ENCODE peak calls at places on chromosomes 2 and 18, in eight cellular contexts. One of them, this sample, is unnamed.

GRCh38 chr2:51301376-51301775 is 269.4 kb upstream of the NRXN1 start:
- DNase-seq in neural progenitor cell: no peak
- DNase-seq in A549: no peak
- DNase-seq in GM23338: peak; percentile 5
- DNase-seq in endodermal cell: no peak
- DNase-seq in AG10803: no peak
- DNase-seq in uterus: no peak
- DNase-seq in fibroblast of lung: no peak
- DNase-seq in this sample: no peak

GRCh38 chr2:241184901-241185300 is 3.6 kb upstream of the ANO7 start:
- DNase-seq in neural progenitor cell: no peak
- DNase-seq in A549: no peak
- DNase-seq in GM23338: no peak
- DNase-seq in endodermal cell: no peak
- DNase-seq in AG10803: no peak
- DNase-seq in uterus: no peak
- DNase-seq in fibroblast of lung: no peak
- DNase-seq in this sample: peak; percentile 13

GRCh38 chr2:85589982-85590791 is 5.4 kb upstream of the RNF181 start:
- DNase-seq in neural progenitor cell: no peak
- DNase-seq in A549: no peak
- DNase-seq in GM23338: no peak
- DNase-seq in endodermal cell: no peak
- DNase-seq in AG10803: peak; percentile 98
- DNase-seq in uterus: no peak
- DNase-seq in fibroblast of lung: peak; percentile 73
- DNase-seq in this sample: peak; percentile 82

GRCh38 chr2:16628316-16628715 is 37.3 kb downstream of the CYRIA start:
- DNase-seq in neural progenitor cell: no peak
- DNase-seq in A549: no peak
- DNase-seq in GM23338: no peak
- DNase-seq in endodermal cell: no peak
- DNase-seq in AG10803: no peak
- DNase-seq in uterus: no peak
- DNase-seq in fibroblast of lung: no peak
- DNase-seq in this sample: no peak

GRCh38 chr2:108491848-108492247 is 42.4 kb upstream of the LIMS1 start:
- DNase-seq in neural progenitor cell: no peak
- DNase-seq in A549: no peak
- DNase-seq in GM23338: no peak
- DNase-seq in endodermal cell: no peak
- DNase-seq in AG10803: no peak
- DNase-seq in uterus: no peak
- DNase-seq in fibroblast of lung: no peak
- DNase-seq in this sample: no peak

GRCh38 chr18:30446605-30447004 is 595.9 kb downstream of the DSC3 start:
- DNase-seq in neural progenitor cell: peak; percentile 7
- DNase-seq in A549: no peak
- DNase-seq in GM23338: peak; percentile 2
- DNase-seq in endodermal cell: no peak
- DNase-seq in AG10803: no peak
- DNase-seq in uterus: no peak
- DNase-seq in fibroblast of lung: no peak
- DNase-seq in this sample: no peak

GRCh38 chr2:13488965-13489364 is 772.2 kb downstream of the TRIB2 start:
- DNase-seq in neural progenitor cell: no peak
- DNase-seq in A549: no peak
- DNase-seq in GM23338: no peak
- DNase-seq in endodermal cell: no peak
- DNase-seq in AG10803: no peak
- DNase-seq in uterus: no peak
- DNase-seq in fibroblast of lung: no peak
- DNase-seq in this sample: no peak

GRCh38 chr2:102895386-102895785 is 133.6 kb downstream of the TMEM182 start:
- DNase-seq in neural progenitor cell: no peak
- DNase-seq in A549: no peak
- DNase-seq in GM23338: peak; percentile 47
- DNase-seq in endodermal cell: peak; percentile 67
- DNase-seq in AG10803: no peak
- DNase-seq in uterus: no peak
- DNase-seq in fibroblast of lung: no peak
- DNase-seq in this sample: no peak

GRCh38 chr2:96245609-96246390 is 20.0 kb downstream of the TMEM127 start:
- DNase-seq in neural progenitor cell: no peak
- DNase-seq in A549: no peak
- DNase-seq in GM23338: no peak
- DNase-seq in endodermal cell: no peak
- DNase-seq in AG10803: no peak
- DNase-seq in uterus: no peak
- DNase-seq in fibroblast of lung: peak; percentile 39
- DNase-seq in this sample: peak; percentile 41

GRCh38 chr18:12944724-12945123 is 3.1 kb upstream of the SEH1L start:
- DNase-seq in neural progenitor cell: no peak
- DNase-seq in A549: no peak
- DNase-seq in GM23338: no peak
- DNase-seq in endodermal cell: no peak
- DNase-seq in AG10803: peak; percentile 65
- DNase-seq in uterus: no peak
- DNase-seq in fibroblast of lung: no peak
- DNase-seq in this sample: peak; percentile 10

GRCh38 chr2:220178991-220179695 is 551.7 kb downstream of the SLC4A3 start:
- DNase-seq in neural progenitor cell: no peak
- DNase-seq in A549: no peak
- DNase-seq in GM23338: no peak
- DNase-seq in endodermal cell: no peak
- DNase-seq in AG10803: no peak
- DNase-seq in uterus: no peak
- DNase-seq in fibroblast of lung: no peak
- DNase-seq in this sample: no peak

GRCh38 chr18:76518543-76519155 is 23.6 kb upstream of the ZNF516 start:
- DNase-seq in neural progenitor cell: peak; percentile 81
- DNase-seq in A549: no peak
- DNase-seq in GM23338: peak; percentile 74
- DNase-seq in endodermal cell: peak; percentile 85
- DNase-seq in AG10803: no peak
- DNase-seq in uterus: peak; percentile 72
- DNase-seq in fibroblast of lung: peak; percentile 55
- DNase-seq in this sample: peak; percentile 62

GRCh38 chr2:194087089-194087488 is 1569.9 kb upstream of the SLC39A10 start:
- DNase-seq in neural progenitor cell: no peak
- DNase-seq in A549: no peak
- DNase-seq in GM23338: no peak
- DNase-seq in endodermal cell: no peak
- DNase-seq in AG10803: no peak
- DNase-seq in uterus: no peak
- DNase-seq in fibroblast of lung: no peak
- DNase-seq in this sample: no peak

GRCh38 chr2:162030363-162030762 is 43.7 kb downstream of the DPP4 start:
- DNase-seq in neural progenitor cell: no peak
- DNase-seq in A549: no peak
- DNase-seq in GM23338: no peak
- DNase-seq in endodermal cell: no peak
- DNase-seq in AG10803: no peak
- DNase-seq in uterus: no peak
- DNase-seq in fibroblast of lung: no peak
- DNase-seq in this sample: no peak

GRCh38 chr18:45764000-45764686 is 40.2 kb downstream of the SLC14A1 start:
- DNase-seq in neural progenitor cell: no peak
- DNase-seq in A549: no peak
- DNase-seq in GM23338: no peak
- DNase-seq in endodermal cell: no peak
- DNase-seq in AG10803: no peak
- DNase-seq in uterus: no peak
- DNase-seq in fibroblast of lung: peak; percentile 28
- DNase-seq in this sample: peak; percentile 71

GRCh38 chr2:150676747-150677382 is 189.4 kb upstream of the RND3 start:
- DNase-seq in neural progenitor cell: no peak
- DNase-seq in A549: no peak
- DNase-seq in GM23338: no peak
- DNase-seq in endodermal cell: peak; percentile 53
- DNase-seq in AG10803: no peak
- DNase-seq in uterus: no peak
- DNase-seq in fibroblast of lung: no peak
- DNase-seq in this sample: no peak

GRCh38 chr2:241540391-241540765 is 18.2 kb upstream of the BOK start:
- DNase-seq in neural progenitor cell: no peak
- DNase-seq in A549: no peak
- DNase-seq in GM23338: no peak
- DNase-seq in endodermal cell: no peak
- DNase-seq in AG10803: no peak
- DNase-seq in uterus: no peak
- DNase-seq in fibroblast of lung: no peak
- DNase-seq in this sample: no peak

GRCh38 chr2:191927319-191927867 is 80.5 kb upstream of the CAVIN2 start:
- DNase-seq in neural progenitor cell: peak; percentile 27
- DNase-seq in A549: peak; percentile 41
- DNase-seq in GM23338: peak; percentile 18
- DNase-seq in endodermal cell: peak; percentile 43
- DNase-seq in AG10803: peak; percentile 88
- DNase-seq in uterus: peak; percentile 86
- DNase-seq in fibroblast of lung: peak; percentile 91
- DNase-seq in this sample: peak; percentile 87

GRCh38 chr2:234963785-234964615 is 12.2 kb downstream of the SH3BP4 start:
- DNase-seq in neural progenitor cell: no peak
- DNase-seq in A549: no peak
- DNase-seq in GM23338: no peak
- DNase-seq in endodermal cell: peak; percentile 46
- DNase-seq in AG10803: peak; percentile 90
- DNase-seq in uterus: peak; percentile 73
- DNase-seq in fibroblast of lung: peak; percentile 88
- DNase-seq in this sample: no peak

GRCh38 chr2:29011650-29012060 is 30.6 kb downstream of the TOGARAM2 start:
- DNase-seq in neural progenitor cell: no peak
- DNase-seq in A549: no peak
- DNase-seq in GM23338: no peak
- DNase-seq in endodermal cell: peak; percentile 64
- DNase-seq in AG10803: no peak
- DNase-seq in uterus: no peak
- DNase-seq in fibroblast of lung: no peak
- DNase-seq in this sample: no peak

DNA sequence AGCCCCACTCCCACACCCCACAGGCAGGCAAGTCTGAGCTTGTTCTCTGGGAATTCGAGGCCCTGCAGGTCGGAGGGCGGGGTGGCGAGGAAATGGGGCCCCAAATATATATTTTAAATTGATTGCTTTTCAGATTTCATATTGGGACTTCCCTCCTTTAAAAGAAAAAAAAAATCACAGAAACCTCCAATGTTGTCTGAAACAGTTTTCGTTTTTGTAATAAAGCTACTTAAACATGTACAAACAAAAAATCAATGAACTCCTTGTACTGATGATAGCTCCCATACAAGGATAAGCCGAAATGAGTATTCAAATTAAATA is 21.5 kb downstream of the THNSL2 start:
- DNase-seq in neural progenitor cell: no peak
- DNase-seq in A549: no peak
- DNase-seq in GM23338: no peak
- DNase-seq in endodermal cell: no peak
- DNase-seq in AG10803: no peak
- DNase-seq in uterus: no peak
- DNase-seq in fibroblast of lung: no peak
- DNase-seq in this sample: no peak
- TF ChIP-seq CTCF in neural progenitor cell: no peak
- TF ChIP-seq CTCF in A549: no peak
- TF ChIP-seq CTCF in GM23338: no peak
- TF ChIP-seq CTCF in endodermal cell: peak; percentile 24
- TF ChIP-seq CTCF in AG10803: no peak
- TF ChIP-seq CTCF in uterus: no peak
- TF ChIP-seq CTCF in fibroblast of lung: no peak
- TF ChIP-seq CTCF in this sample: no peak

DNA sequence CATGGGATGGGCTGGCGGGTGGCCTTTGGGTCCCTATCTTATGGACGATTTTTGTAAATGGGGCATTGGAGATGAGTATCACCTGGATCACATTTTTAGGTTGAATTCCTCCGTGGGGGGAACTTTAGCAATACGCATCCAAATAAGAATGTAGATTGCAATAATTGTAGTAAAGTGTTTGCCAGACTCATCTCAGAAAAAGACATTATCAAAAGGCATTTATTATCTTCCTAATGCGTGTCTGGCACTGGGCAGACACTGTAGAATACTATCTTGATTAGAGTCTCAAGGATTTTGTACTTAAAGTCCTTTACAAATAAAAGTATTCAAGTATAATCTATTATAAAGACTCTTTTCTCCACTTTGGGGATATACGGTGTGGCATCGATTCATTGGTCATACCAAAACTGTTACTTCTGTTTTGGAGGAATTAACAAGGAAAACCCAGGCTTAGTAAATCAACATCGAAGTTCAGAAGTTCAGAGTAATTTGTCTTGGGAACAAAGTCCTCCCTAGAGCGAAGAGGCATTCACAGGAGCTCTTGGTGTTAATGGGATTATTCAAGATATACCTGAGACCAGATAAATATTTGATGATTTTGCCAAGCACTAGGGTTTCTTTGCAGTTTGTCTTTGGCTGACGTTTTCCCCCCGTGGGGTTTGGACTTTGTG is 568 bp upstream of the ACKR3 start:
- DNase-seq in neural progenitor cell: no peak
- DNase-seq in A549: no peak
- DNase-seq in GM23338: no peak
- DNase-seq in endodermal cell: no peak
- DNase-seq in AG10803: no peak
- DNase-seq in uterus: no peak
- DNase-seq in fibroblast of lung: no peak
- DNase-seq in this sample: no peak
- H3K4me3 ChIP-seq in neural progenitor cell: peak overlapping the region; percentile 33
- H3K4me3 ChIP-seq in A549: peak overlapping the region; percentile 43
- H3K4me3 ChIP-seq in GM23338: peak overlapping the region; percentile 69
- H3K4me3 ChIP-seq in endodermal cell: peak overlapping the region; percentile 93
- H3K4me3 ChIP-seq in AG10803: peak overlapping the region; percentile 61
- H3K4me3 ChIP-seq in uterus: peak overlapping the region; percentile 53
- H3K4me3 ChIP-seq in fibroblast of lung: no peak overlapping the region
- H3K4me3 ChIP-seq in this sample: peak overlapping the region; percentile 35

GRCh38 chr2:99180755-99181647 is at the start of the genes MITD1 and MRPL30:
- DNase-seq in neural progenitor cell: peak; percentile 95
- DNase-seq in A549: peak; percentile 72
- DNase-seq in GM23338: peak; percentile 97
- DNase-seq in endodermal cell: peak; percentile 97
- DNase-seq in AG10803: peak; percentile 95
- DNase-seq in uterus: peak; percentile 91
- DNase-seq in fibroblast of lung: peak; percentile 97
- DNase-seq in this sample: peak; percentile 91
- TF ChIP-seq CTCF in neural progenitor cell: no peak
- TF ChIP-seq CTCF in A549: no peak
- TF ChIP-seq CTCF in GM23338: no peak
- TF ChIP-seq CTCF in endodermal cell: no peak
- TF ChIP-seq CTCF in AG10803: no peak
- TF ChIP-seq CTCF in uterus: no peak
- TF ChIP-seq CTCF in fibroblast of lung: no peak
- TF ChIP-seq CTCF in this sample: no peak

DNA sequence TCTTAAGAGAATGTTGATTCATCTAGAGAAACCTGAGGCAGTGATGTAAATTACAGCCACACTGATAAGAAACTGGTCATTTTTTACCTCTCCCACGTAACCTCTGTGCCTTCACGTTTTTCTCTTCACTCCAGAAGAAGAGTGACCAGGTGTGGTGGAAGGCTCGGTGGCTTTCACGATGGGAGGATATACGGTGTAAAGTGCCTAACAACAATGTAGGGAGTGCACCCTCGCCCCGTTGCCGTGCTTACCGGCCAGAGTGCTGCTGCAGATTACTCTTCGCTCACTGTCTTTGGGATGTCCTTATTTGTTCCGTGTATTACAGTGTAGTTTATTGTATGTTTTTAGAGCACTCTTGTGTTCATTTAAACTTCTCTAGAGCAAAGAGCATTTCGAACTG is 46.5 kb downstream of the NCK2 start:
- DNase-seq in neural progenitor cell: no peak
- DNase-seq in A549: no peak
- DNase-seq in GM23338: no peak
- DNase-seq in endodermal cell: no peak
- DNase-seq in AG10803: no peak
- DNase-seq in uterus: no peak
- DNase-seq in fibroblast of lung: no peak
- DNase-seq in this sample: no peak
- H3K4me3 ChIP-seq in neural progenitor cell: no peak overlapping the region
- H3K4me3 ChIP-seq in A549: no peak overlapping the region
- H3K4me3 ChIP-seq in GM23338: no peak overlapping the region
- H3K4me3 ChIP-seq in endodermal cell: no peak overlapping the region
- H3K4me3 ChIP-seq in AG10803: no peak overlapping the region
- H3K4me3 ChIP-seq in uterus: no peak overlapping the region
- H3K4me3 ChIP-seq in fibroblast of lung: no peak overlapping the region
- H3K4me3 ChIP-seq in this sample: no peak overlapping the region